ENCODE peak calls at places on chromosomes 3 and 15, in four cellular contexts. D, G, X and R are unnamed samples.

GRCh38 chr15:62459875-62460274 is 294.8 kb upstream of the C2CD4B start:
- DNase-seq in D (no peak), G (no peak), X (no peak), R (no peak)

GRCh38 chr3:113284453-113285050 is 73.2 kb downstream of the BOC start:
- DNase-seq in D (no peak), G (no peak), X (no peak), R (no peak)

GRCh38 chr15:40684381-40684780 is 10.6 kb upstream of the RAD51 start:
- DNase-seq in D (no peak), G (no peak), X (no peak), R (no peak)

GRCh38 chr15:75161106-75161505 is 40.6 kb upstream of the C15orf39 start:
- DNase-seq in D (no peak), G (no peak), X (no peak), R (no peak)

GRCh38 chr15:26372712-26373111 is 400.2 kb downstream of the GABRB3 start:
- DNase-seq in D (no peak), G (no peak), X (no peak), R (no peak)

GRCh38 chr3:140708815-140709214 is 31.0 kb downstream of the TRIM42 start:
- DNase-seq in D (no peak), G (no peak), X (no peak), R (no peak)

GRCh38 chr15:81813215-81813614 is 232.6 kb downstream of the MEX3B start:
- DNase-seq in D (no peak), G (peak), X (no peak), R (no peak)

GRCh38 chr3:61848885-61849284 is 287.5 kb downstream of the PTPRG start:
- DNase-seq in D (no peak), G (no peak), X (no peak), R (no peak)

GRCh38 chr3:163490119-163490518 is 1588.2 kb downstream of the SI start:
- DNase-seq in D (no peak), G (no peak), X (peak), R (peak)

GRCh38 chr3:129195731-129196256 is 12.1 kb upstream of the CNBP start:
- DNase-seq in D (no peak), G (no peak), X (no peak), R (no peak)

GRCh38 chr15:73941044-73941443 is 14.8 kb downstream of the LOXL1 start:
- DNase-seq in D (no peak), G (no peak), X (no peak), R (no peak)

GRCh38 chr3:174769171-174769570 is 90.0 kb upstream of the NAALADL2 start:
- DNase-seq in D (no peak), G (no peak), X (no peak), R (no peak)

GRCh38 chr3:56119575-56120349 is 348.5 kb downstream of the ERC2 start:
- DNase-seq in D (no peak), G (no peak), X (no peak), R (no peak)

GRCh38 chr15:62240697-62241096 is 75.6 kb upstream of the C2CD4B start:
- DNase-seq in D (no peak), G (no peak), X (peak), R (no peak)

GRCh38 chr15:41804920-41805666 is 22.8 kb upstream of the JMJD7 start:
- DNase-seq in D (no peak), G (no peak), X (no peak), R (no peak)

GRCh38 chr3:139732729-139733128 is 55.0 kb upstream of the NMNAT3 start:
- DNase-seq in D (no peak), G (no peak), X (no peak), R (no peak)

GRCh38 chr3:72134989-72135451 is 350.1 kb upstream of the PROK2 start:
- DNase-seq in D (no peak), G (no peak), X (peak), R (no peak)

GRCh38 chr3:59555593-59556315 is 505.9 kb upstream of the CFAP20DC start:
- DNase-seq in D (no peak), G (no peak), X (no peak), R (no peak)

GRCh38 chr3:138692152-138692551 is 83.6 kb downstream of the FAIM start:
- DNase-seq in D (no peak), G (no peak), X (no peak), R (no peak)

GRCh38 chr15:40046721-40047412 is 7.9 kb upstream of the SRP14 start:
- DNase-seq in D (no peak), G (no peak), X (peak), R (no peak)

GRCh38 chr15:44102675-44103254 is 92.3 kb downstream of the FRMD5 start:
- DNase-seq in D (no peak), G (no peak), X (no peak), R (no peak)

GRCh38 chr15:52331490-52332240 is 36.1 kb upstream of the MYO5C start:
- DNase-seq in D (peak), G (no peak), X (peak), R (peak)

GRCh38 chr3:27166888-27167287 is 202.3 kb downstream of the NEK10 start:
- DNase-seq in D (no peak), G (no peak), X (no peak), R (no peak)

GRCh38 chr3:107956991-107957467 is 133.8 kb downstream of the CD47 start:
- DNase-seq in D (no peak), G (no peak), X (no peak), R (no peak)

GRCh38 chr3:127212711-127213110 is 19.8 kb downstream of the PRR23E start:
- DNase-seq in D (no peak), G (no peak), X (no peak), R (no peak)

GRCh38 chr3:8443829-8444791 is 57.5 kb upstream of the LMCD1 start:
- DNase-seq in D (no peak), G (peak), X (peak), R (no peak)

GRCh38 chr3:10470666-10471336 is 34.6 kb downstream of the ATP2B2 start:
- DNase-seq in D (no peak), G (no peak), X (no peak), R (no peak)

GRCh38 chr15:40252141-40252437 is 13.2 kb downstream of the PAK6 start:
- DNase-seq in D (no peak), G (no peak), X (no peak), R (no peak)

GRCh38 chr3:184332370-184333090 is 4.9 kb upstream of the FAM131A start:
- DNase-seq in D (no peak), G (no peak), X (no peak), R (no peak)

GRCh38 chr3:122536634-122537033 is 21.9 kb upstream of the KPNA1 start:
- DNase-seq in D (no peak), G (no peak), X (no peak), R (no peak)

GRCh38 chr3:78812166-78812565 is 955.6 kb downstream of the ROBO1 start:
- DNase-seq in D (no peak), G (no peak), X (no peak), R (no peak)

GRCh38 chr3:45664558-45664957 is 24.6 kb upstream of the SACM1L start:
- DNase-seq in D (peak), G (no peak), X (peak), R (peak)

GRCh38 chr3:182889948-182890629 is 90.2 kb downstream of the DCUN1D1 start:
- DNase-seq in D (no peak), G (no peak), X (no peak), R (no peak)

GRCh38 chr15:70086636-70087035 is 11.1 kb downstream of the TLE3 start:
- DNase-seq in D (no peak), G (no peak), X (no peak), R (no peak)